ENCODE peak calls at places on chromosome 16, in eight cellular contexts. Z, U, B, L, C, M, T and I are unnamed samples.

GRCh38 chr16:53945996-53946395 is 242.0 kb downstream of the FTO start:
- DNase-seq in B (no peak), L (peak; percentile 87), Z (peak; percentile 66), C (peak; percentile 3), M (peak; percentile 25), U (no peak), T (no peak), I (no peak)

GRCh38 chr16:69193860-69194259 is 6.9 kb downstream of the SNTB2 start:
- DNase-seq in L (no peak), T (no peak), C (no peak), M (no peak), U (no peak), B (no peak), Z (no peak), I (no peak)

GRCh38 chr16:839643-840408 is 39.3 kb upstream of the GNG13 start:
- DNase-seq in L (no peak), M (no peak), Z (no peak), T (no peak), U (no peak), C (no peak), B (no peak), I (no peak)

GRCh38 chr16:18943414-18943813 is 17.2 kb upstream of the SMG1 start:
- DNase-seq in U (no peak), Z (no peak), C (no peak), L (no peak), B (no peak), M (no peak), T (no peak), I (no peak)

GRCh38 chr16:83449861-83450260 is 357.9 kb upstream of the HSBP1 start:
- DNase-seq in T (no peak), C (no peak), U (no peak), L (no peak), M (no peak), B (no peak), Z (no peak), I (no peak)

GRCh38 chr16:86821933-86822332 is 243.6 kb downstream of the FOXL1 start:
- DNase-seq in C (no peak), T (no peak), B (no peak), M (no peak), L (no peak), Z (no peak), U (no peak), I (no peak)

GRCh38 chr16:47375423-47375822 is 85.4 kb downstream of the ITFG1 start:
- DNase-seq in B (no peak), Z (no peak), T (no peak), U (no peak), L (no peak), C (no peak), M (no peak), I (no peak)

GRCh38 chr16:16151315-16151714 is 72.0 kb downstream of the ABCC6 start:
- DNase-seq in M (no peak), L (no peak), B (no peak), C (no peak), U (no peak), T (no peak), Z (peak; percentile 17), I (no peak)

GRCh38 chr16:86296263-86296662 is 214.1 kb upstream of the FOXF1 start:
- DNase-seq in T (no peak), L (no peak), C (no peak), M (no peak), U (no peak), B (no peak), Z (no peak), I (no peak)

GRCh38 chr16:75254359-75254837 is 3.0 kb upstream of the BCAR1 start:
- DNase-seq in B (no peak), T (no peak), L (no peak), U (no peak), M (no peak), Z (peak; percentile 96), C (no peak), I (peak; percentile 88)

GRCh38 chr16:89855301-89855945 is 18.0 kb upstream of the TCF25 start:
- DNase-seq in M (no peak), L (no peak), C (no peak), U (no peak), T (no peak), B (no peak), Z (no peak), I (no peak)

GRCh38 chr16:51383909-51384308 is 232.8 kb upstream of the SALL1 start:
- DNase-seq in L (no peak), Z (no peak), C (no peak), B (no peak), U (no peak), M (no peak), T (no peak), I (peak; percentile 60)

GRCh38 chr16:81920498-81920897 is 90.8 kb downstream of the SDR42E1 start:
- DNase-seq in T (no peak), U (no peak), C (no peak), M (no peak), Z (no peak), L (no peak), B (no peak), I (no peak)

GRCh38 chr16:53071748-53072301 is 17.0 kb downstream of the CHD9 start:
- DNase-seq in B (peak; percentile 83), M (no peak), T (no peak), U (peak; percentile 62), L (peak; percentile 39), Z (no peak), C (no peak), I (no peak)

GRCh38 chr16:88329726-88330700 is 52.7 kb upstream of the ZNF469 start:
- DNase-seq in T (no peak), L (no peak), B (no peak), C (no peak), U (no peak), Z (no peak), M (no peak), I (no peak)

GRCh38 chr16:89827383-89828198 is 684 bp upstream of the SPIRE2 start:
- DNase-seq in U (peak; percentile 54), L (peak; percentile 46), B (no peak), C (peak; percentile 80), M (peak; percentile 34), Z (peak; percentile 55), T (no peak), I (peak; percentile 81)

GRCh38 chr16:72878301-72879269 is 169.3 kb downstream of the ZFHX3 start:
- DNase-seq in L (no peak), T (no peak), B (no peak), C (no peak), U (no peak), Z (peak; percentile 8), M (no peak), I (no peak)

GRCh38 chr16:2784536-2785100 is 2.7 kb downstream of the PRSS33 start:
- DNase-seq in M (no peak), B (no peak), T (no peak), C (no peak), Z (no peak), U (no peak), L (no peak), I (peak; percentile 39)

GRCh38 chr16:81335669-81336068 is 20.9 kb downstream of the GAN start:
- DNase-seq in B (no peak), M (no peak), Z (peak; percentile 6), L (no peak), C (no peak), T (no peak), U (no peak), I (no peak)

GRCh38 chr16:12546918-12547607 is 256.6 kb downstream of the CPPED1 start:
- DNase-seq in C (no peak), M (no peak), U (no peak), B (no peak), T (no peak), Z (peak; percentile 13), L (peak; percentile 74), I (no peak)

GRCh38 chr16:27318399-27319256 is 4.9 kb downstream of the IL4R start:
- DNase-seq in B (no peak), M (peak; percentile 24), T (peak; percentile 21), U (no peak), Z (no peak), C (peak; percentile 63), L (peak; percentile 92), I (peak; percentile 55)

GRCh38 chr16:66026211-66026610 is 340.3 kb upstream of the CDH5 start:
- DNase-seq in U (no peak), B (no peak), T (no peak), C (no peak), L (peak; percentile 6), M (no peak), Z (peak; percentile 31), I (peak; percentile 72)

GRCh38 chr16:56769674-56770073 is 39.7 kb downstream of the NUP93 start:
- DNase-seq in T (no peak), U (no peak), M (no peak), B (no peak), L (no peak), C (no peak), Z (no peak), I (no peak)

GRCh38 chr16:85736924-85737323 is 14.0 kb downstream of the C16orf74 start:
- DNase-seq in L (no peak), U (no peak), C (no peak), Z (no peak), T (no peak), M (no peak), B (no peak), I (no peak)

GRCh38 chr16:84156342-84156784 is 11.3 kb downstream of the DNAAF1 start:
- DNase-seq in B (no peak), M (no peak), Z (peak; percentile 42), L (no peak), U (no peak), T (no peak), C (peak; percentile 18), I (no peak)

GRCh38 chr16:80824623-80825364 is 20.4 kb upstream of the CDYL2 start:
- DNase-seq in M (peak; percentile 25), C (no peak), U (no peak), T (no peak), Z (peak; percentile 69), B (no peak), L (peak; percentile 57), I (peak; percentile 65)

GRCh38 chr16:29995330-29995910 is at the start of gene HIRIP3:
- DNase-seq in L (peak; percentile 83), C (peak; percentile 87), U (peak; percentile 87), B (peak; percentile 91), Z (peak; percentile 91), M (peak; percentile 75), T (peak; percentile 71), I (peak; percentile 93)

GRCh38 chr16:88713054-88713453 is 6.8 kb downstream of the CTU2 start:
- DNase-seq in T (no peak), M (no peak), C (no peak), Z (no peak), B (no peak), L (no peak), U (no peak), I (no peak)

GRCh38 chr16:5214466-5214865 is 116.9 kb upstream of the EEF2KMT start:
- DNase-seq in U (no peak), C (no peak), Z (no peak), B (no peak), M (no peak), L (no peak), T (no peak), I (no peak)

GRCh38 chr16:56493131-56493530 is 26.7 kb downstream of the BBS2 start:
- DNase-seq in M (no peak), L (no peak), U (no peak), C (no peak), T (no peak), Z (peak; percentile 16), B (no peak), I (no peak)